ENCODE peak calls at places on chromosome 19, in four cellular contexts. O is effector memory CD4-positive, alpha-beta T cell; Y is left ventricle myocardium inferior; C is GM04504. K is an unnamed sample.

GRCh38 chr19:52993342-52994178 is 20.2 kb upstream of the ERVV-1 start:
- DNase-seq in Y (peak), C (peak), O (peak), K (peak)

GRCh38 chr19:2549701-2550191 is 73.8 kb downstream of the GADD45B start:
- DNase-seq in Y (peak), C (peak), O (no peak), K (no peak)

GRCh38 chr19:7665076-7665475 is 3.8 kb upstream of the RETN start:
- DNase-seq in Y (no peak), O (no peak), C (peak), K (no peak)

GRCh38 chr19:48625891-48626327 is 6.6 kb downstream of the SPHK2 start:
- DNase-seq in Y (no peak), C (no peak), O (no peak), K (no peak)

GRCh38 chr19:40414536-40415535 is 1.7 kb upstream of the PRX start:
- DNase-seq in C (no peak), O (no peak), Y (no peak), K (no peak)

GRCh38 chr19:28358604-28359003 is 854.3 kb downstream of the UQCRFS1 start:
- DNase-seq in O (no peak), C (no peak), Y (no peak), K (no peak)

GRCh38 chr19:40255619-40256166 is 29.2 kb upstream of the CCNP start:
- DNase-seq in Y (peak), C (no peak), O (no peak), K (no peak)

GRCh38 chr19:41699968-41700323 is 8.5 kb upstream of the CEACAM5 start:
- DNase-seq in O (no peak), C (no peak), Y (no peak), K (no peak)

GRCh38 chr19:38370299-38370698 is 4.1 kb upstream of the PSMD8 start:
- DNase-seq in O (no peak), C (no peak), Y (no peak), K (no peak)

GRCh38 chr19:5936308-5936980 is 22.4 kb downstream of the CAPS start:
- DNase-seq in Y (no peak), O (no peak), C (no peak), K (no peak)

GRCh38 chr19:54388001-54388802 is 23.5 kb upstream of the LAIR1 start:
- DNase-seq in Y (peak), C (no peak), O (peak), K (peak)

GRCh38 chr19:14497347-14497921 is 1.5 kb upstream of the GIPC1 start:
- DNase-seq in C (no peak), Y (no peak), O (no peak), K (no peak)

GRCh38 chr19:55549500-55550320 is 4.4 kb upstream of the SBK3 start:
- DNase-seq in O (no peak), C (peak), Y (no peak), K (no peak)

GRCh38 chr19:50780753-50781480 is 9.3 kb upstream of the ACP4 start:
- DNase-seq in C (no peak), Y (no peak), O (no peak), K (no peak)

K was measured in T-helper 2 cell.